ENCODE peak calls at places on chromosomes 1 and 21, in four cellular contexts. One of them, this sample, is unnamed.
A peak's percentile ranks its signal among the peaks of the same experiment; 100 is the strongest.

GRCh38 chr1:116350097-116350645 is 22.9 kb upstream of the ATP1A1 start:
- DNase-seq in IMR-90: no peak
- DNase-seq in cortex of kidney: no peak
- DNase-seq in NCI-H226: no peak
- DNase-seq in this sample: no peak

GRCh38 chr1:93988634-93989350 is 79.6 kb upstream of the GCLM start:
- DNase-seq in NCI-H226: no peak
- DNase-seq in IMR-90: peak; percentile 85
- DNase-seq in cortex of kidney: no peak
- DNase-seq in this sample: no peak

GRCh38 chr1:101357444-101357986 is 120.7 kb downstream of the S1PR1 start:
- DNase-seq in IMR-90: peak; percentile 80
- DNase-seq in cortex of kidney: no peak
- DNase-seq in NCI-H226: peak; percentile 40
- DNase-seq in this sample: no peak

GRCh38 chr1:9589144-9589718 is 520 bp downstream of the TMEM201 start:
- DNase-seq in NCI-H226: no peak
- DNase-seq in IMR-90: peak; percentile 23
- DNase-seq in cortex of kidney: no peak
- DNase-seq in this sample: no peak

GRCh38 chr1:233815865-233816264 is 88.6 kb upstream of the SLC35F3 start:
- DNase-seq in cortex of kidney: no peak
- DNase-seq in IMR-90: no peak
- DNase-seq in NCI-H226: no peak
- DNase-seq in this sample: no peak

GRCh38 chr21:25583370-25584133 is 23.7 kb downstream of the MRPL39 start:
- DNase-seq in cortex of kidney: no peak
- DNase-seq in IMR-90: no peak
- DNase-seq in NCI-H226: no peak
- DNase-seq in this sample: no peak

GRCh38 chr1:146034976-146035469 is 13.5 kb upstream of the HJV start:
- DNase-seq in cortex of kidney: no peak
- DNase-seq in IMR-90: no peak
- DNase-seq in NCI-H226: no peak
- DNase-seq in this sample: no peak

GRCh38 chr1:80579055-80579454 is 1221.7 kb upstream of the ADGRL2 start:
- DNase-seq in NCI-H226: no peak
- DNase-seq in IMR-90: no peak
- DNase-seq in cortex of kidney: no peak
- DNase-seq in this sample: no peak

GRCh38 chr1:111474106-111474505 is 322 bp downstream of the C1orf162 start:
- DNase-seq in NCI-H226: no peak
- DNase-seq in cortex of kidney: no peak
- DNase-seq in IMR-90: no peak
- DNase-seq in this sample: no peak

GRCh38 chr1:234893359-234893724 is 235.3 kb downstream of the TOMM20 start:
- DNase-seq in IMR-90: no peak
- DNase-seq in NCI-H226: no peak
- DNase-seq in cortex of kidney: no peak
- DNase-seq in this sample: no peak

GRCh38 chr1:15683411-15684039 is 595 bp upstream of the PLEKHM2 start:
- DNase-seq in cortex of kidney: no peak
- DNase-seq in IMR-90: no peak
- DNase-seq in NCI-H226: no peak
- DNase-seq in this sample: no peak

GRCh38 chr1:228174482-228175315 is 9.1 kb downstream of the IBA57 start:
- DNase-seq in NCI-H226: no peak
- DNase-seq in cortex of kidney: no peak
- DNase-seq in IMR-90: no peak
- DNase-seq in this sample: no peak

GRCh38 chr1:177779325-177779965 is 190.4 kb downstream of the SEC16B start:
- DNase-seq in cortex of kidney: no peak
- DNase-seq in NCI-H226: no peak
- DNase-seq in IMR-90: no peak
- DNase-seq in this sample: no peak

GRCh38 chr1:167681024-167681423 is 40.8 kb upstream of the MPZL1 start:
- DNase-seq in cortex of kidney: no peak
- DNase-seq in NCI-H226: no peak
- DNase-seq in IMR-90: no peak
- DNase-seq in this sample: no peak

GRCh38 chr1:62452951-62453350 is 16.1 kb downstream of the USP1 start:
- DNase-seq in IMR-90: peak; percentile 56
- DNase-seq in NCI-H226: peak; percentile 36
- DNase-seq in cortex of kidney: no peak
- DNase-seq in this sample: no peak

GRCh38 chr1:21332691-21333449 is 42.6 kb upstream of the ECE1 start:
- DNase-seq in cortex of kidney: no peak
- DNase-seq in IMR-90: no peak
- DNase-seq in NCI-H226: no peak
- DNase-seq in this sample: no peak

GRCh38 chr1:234936631-234937389 is 191.8 kb downstream of the TOMM20 start:
- DNase-seq in IMR-90: no peak
- DNase-seq in cortex of kidney: no peak
- DNase-seq in NCI-H226: no peak
- DNase-seq in this sample: no peak

GRCh38 chr1:174204697-174205308 is 45.5 kb downstream of the RABGAP1L start:
- DNase-seq in cortex of kidney: no peak
- DNase-seq in NCI-H226: no peak
- DNase-seq in IMR-90: no peak
- DNase-seq in this sample: no peak

GRCh38 chr1:3069491-3070303 is 694 bp downstream of the PRDM16 start:
- DNase-seq in cortex of kidney: no peak
- DNase-seq in IMR-90: peak; percentile 19
- DNase-seq in NCI-H226: peak; percentile 71
- DNase-seq in this sample: no peak

GRCh38 chr1:245092638-245092976 is 62.2 kb upstream of the KIF26B start:
- DNase-seq in cortex of kidney: no peak
- DNase-seq in NCI-H226: no peak
- DNase-seq in IMR-90: no peak
- DNase-seq in this sample: no peak

GRCh38 chr1:999797-1000356 is at the start of gene HES4:
- DNase-seq in NCI-H226: peak; percentile 84
- DNase-seq in IMR-90: peak; percentile 90
- DNase-seq in cortex of kidney: no peak
- DNase-seq in this sample: no peak

GRCh38 chr1:164605254-164606091 is 46.5 kb downstream of the PBX1 start:
- DNase-seq in IMR-90: no peak
- DNase-seq in cortex of kidney: no peak
- DNase-seq in NCI-H226: no peak
- DNase-seq in this sample: no peak

GRCh38 chr1:33147997-33148314 is 33.9 kb downstream of the TRIM62 start:
- DNase-seq in cortex of kidney: no peak
- DNase-seq in NCI-H226: peak; percentile 38
- DNase-seq in IMR-90: peak; percentile 59
- DNase-seq in this sample: no peak

GRCh38 chr21:45491056-45491455 is 51.2 kb downstream of the SLC19A1 start:
- DNase-seq in NCI-H226: no peak
- DNase-seq in IMR-90: no peak
- DNase-seq in cortex of kidney: no peak
- DNase-seq in this sample: no peak

GRCh38 chr1:180488661-180489060 is 13.7 kb downstream of the ACBD6 start:
- DNase-seq in cortex of kidney: no peak
- DNase-seq in NCI-H226: no peak
- DNase-seq in IMR-90: no peak
- DNase-seq in this sample: no peak

GRCh38 chr1:225460737-225461532 is 33.1 kb upstream of the LBR start:
- DNase-seq in IMR-90: no peak
- DNase-seq in cortex of kidney: no peak
- DNase-seq in NCI-H226: no peak
- DNase-seq in this sample: no peak

GRCh38 chr1:41382531-41383090 is 21.4 kb downstream of the FOXO6 start:
- DNase-seq in cortex of kidney: no peak
- DNase-seq in NCI-H226: peak; percentile 82
- DNase-seq in IMR-90: no peak
- DNase-seq in this sample: no peak

GRCh38 chr21:44062380-44062779 is 44.8 kb upstream of the PWP2 start:
- DNase-seq in NCI-H226: peak; percentile 24
- DNase-seq in IMR-90: no peak
- DNase-seq in cortex of kidney: no peak
- DNase-seq in this sample: no peak

GRCh38 chr1:113429461-113430153 is 39.3 kb downstream of the MAGI3 start:
- DNase-seq in cortex of kidney: no peak
- DNase-seq in IMR-90: peak; percentile 10
- DNase-seq in NCI-H226: peak; percentile 9
- DNase-seq in this sample: no peak

GRCh38 chr1:152886090-152886489 is 8.0 kb downstream of the SMCP start:
- DNase-seq in IMR-90: no peak
- DNase-seq in NCI-H226: no peak
- DNase-seq in cortex of kidney: no peak
- DNase-seq in this sample: no peak

GRCh38 chr1:30603081-30603858 is 120.1 kb downstream of the MATN1 start:
- DNase-seq in IMR-90: no peak
- DNase-seq in NCI-H226: no peak
- DNase-seq in cortex of kidney: no peak
- DNase-seq in this sample: no peak

This sample was measured in cerebellar nuclear complex.